ENCODE peak calls at places on chromosomes 12 and 14, in seven cellular contexts. One of them, this sample, is unnamed.

GRCh38 chr12:103851127-103851526 is 10.1 kb upstream of the NT5DC3 start:
- DNase-seq in sigmoid colon: no peak
- DNase-seq in neural progenitor cell: no peak
- DNase-seq in heart left ventricle: no peak
- DNase-seq in WTC11: no peak
- DNase-seq in K562: no peak
- DNase-seq in suprapubic skin: no peak
- DNase-seq in this sample: no peak

GRCh38 chr14:99393059-99393655 is 87.5 kb downstream of the SETD3 start:
- DNase-seq in neural progenitor cell: peak
- DNase-seq in K562: peak
- DNase-seq in sigmoid colon: no peak
- DNase-seq in WTC11: peak
- DNase-seq in heart left ventricle: no peak
- DNase-seq in suprapubic skin: no peak
- DNase-seq in this sample: no peak

GRCh38 chr12:3559601-3560294 is 68.7 kb downstream of the PRMT8 start:
- DNase-seq in K562: no peak
- DNase-seq in suprapubic skin: peak
- DNase-seq in WTC11: no peak
- DNase-seq in neural progenitor cell: no peak
- DNase-seq in sigmoid colon: no peak
- DNase-seq in heart left ventricle: no peak
- DNase-seq in this sample: no peak

GRCh38 chr14:92609955-92610354 is 96.4 kb downstream of the RIN3 start:
- DNase-seq in heart left ventricle: no peak
- DNase-seq in suprapubic skin: no peak
- DNase-seq in K562: no peak
- DNase-seq in WTC11: no peak
- DNase-seq in sigmoid colon: no peak
- DNase-seq in neural progenitor cell: no peak
- DNase-seq in this sample: no peak

GRCh38 chr12:132289356-132290202 is 39.8 kb downstream of the GALNT9 start:
- DNase-seq in sigmoid colon: no peak
- DNase-seq in WTC11: peak
- DNase-seq in neural progenitor cell: peak
- DNase-seq in suprapubic skin: no peak
- DNase-seq in heart left ventricle: no peak
- DNase-seq in K562: no peak
- DNase-seq in this sample: peak

GRCh38 chr12:52148541-52149181 is 43.2 kb downstream of the KRT80 start:
- DNase-seq in neural progenitor cell: no peak
- DNase-seq in heart left ventricle: no peak
- DNase-seq in suprapubic skin: no peak
- DNase-seq in WTC11: no peak
- DNase-seq in sigmoid colon: peak
- DNase-seq in K562: peak
- DNase-seq in this sample: no peak

GRCh38 chr12:41333988-41334387 is 145.9 kb downstream of the PDZRN4 start:
- DNase-seq in suprapubic skin: no peak
- DNase-seq in heart left ventricle: no peak
- DNase-seq in sigmoid colon: no peak
- DNase-seq in neural progenitor cell: no peak
- DNase-seq in WTC11: no peak
- DNase-seq in K562: no peak
- DNase-seq in this sample: no peak

GRCh38 chr14:54609576-54609975 is 42.6 kb downstream of the SAMD4A start:
- DNase-seq in sigmoid colon: no peak
- DNase-seq in heart left ventricle: no peak
- DNase-seq in WTC11: no peak
- DNase-seq in K562: no peak
- DNase-seq in suprapubic skin: no peak
- DNase-seq in neural progenitor cell: no peak
- DNase-seq in this sample: no peak

GRCh38 chr12:106841471-106842302 is 67.2 kb downstream of the RIC8B start:
- DNase-seq in heart left ventricle: peak
- DNase-seq in WTC11: no peak
- DNase-seq in K562: peak
- DNase-seq in neural progenitor cell: peak
- DNase-seq in suprapubic skin: no peak
- DNase-seq in sigmoid colon: no peak
- DNase-seq in this sample: no peak

GRCh38 chr12:18837025-18837424 is 99.1 kb downstream of the CAPZA3 start:
- DNase-seq in heart left ventricle: no peak
- DNase-seq in K562: no peak
- DNase-seq in neural progenitor cell: no peak
- DNase-seq in WTC11: no peak
- DNase-seq in suprapubic skin: no peak
- DNase-seq in sigmoid colon: peak
- DNase-seq in this sample: no peak

GRCh38 chr12:112386726-112387125 is 4.5 kb upstream of the HECTD4 start:
- DNase-seq in WTC11: no peak
- DNase-seq in heart left ventricle: no peak
- DNase-seq in suprapubic skin: no peak
- DNase-seq in K562: peak
- DNase-seq in neural progenitor cell: no peak
- DNase-seq in sigmoid colon: no peak
- DNase-seq in this sample: no peak

GRCh38 chr14:68062651-68063050 is 243.1 kb downstream of the RAD51B start:
- DNase-seq in suprapubic skin: no peak
- DNase-seq in heart left ventricle: no peak
- DNase-seq in neural progenitor cell: no peak
- DNase-seq in WTC11: no peak
- DNase-seq in sigmoid colon: no peak
- DNase-seq in K562: no peak
- DNase-seq in this sample: no peak

GRCh38 chr12:107014050-107014449 is 27.1 kb upstream of the MTERF2 start:
- DNase-seq in sigmoid colon: no peak
- DNase-seq in K562: peak
- DNase-seq in suprapubic skin: no peak
- DNase-seq in WTC11: no peak
- DNase-seq in heart left ventricle: no peak
- DNase-seq in neural progenitor cell: no peak
- DNase-seq in this sample: no peak

GRCh38 chr12:88237954-88238353 is 95.8 kb downstream of the TMTC3 start:
- DNase-seq in heart left ventricle: no peak
- DNase-seq in WTC11: no peak
- DNase-seq in neural progenitor cell: no peak
- DNase-seq in K562: no peak
- DNase-seq in sigmoid colon: no peak
- DNase-seq in suprapubic skin: no peak
- DNase-seq in this sample: no peak

GRCh38 chr14:91870001-91870400 is 2.7 kb upstream of the TC2N start:
- DNase-seq in sigmoid colon: no peak
- DNase-seq in K562: no peak
- DNase-seq in heart left ventricle: no peak
- DNase-seq in WTC11: no peak
- DNase-seq in suprapubic skin: no peak
- DNase-seq in neural progenitor cell: no peak
- DNase-seq in this sample: no peak

GRCh38 chr12:40152783-40153383 is 47.0 kb upstream of the SLC2A13 start:
- DNase-seq in sigmoid colon: peak
- DNase-seq in heart left ventricle: peak
- DNase-seq in WTC11: peak
- DNase-seq in K562: no peak
- DNase-seq in neural progenitor cell: peak
- DNase-seq in suprapubic skin: no peak
- DNase-seq in this sample: no peak

GRCh38 chr14:91509083-91509877 is 830 bp downstream of the PPP4R3A start:
- DNase-seq in neural progenitor cell: peak
- DNase-seq in suprapubic skin: no peak
- DNase-seq in K562: peak
- DNase-seq in WTC11: peak
- DNase-seq in heart left ventricle: peak
- DNase-seq in sigmoid colon: peak
- DNase-seq in this sample: no peak

GRCh38 chr12:79983492-79983891 is 48.6 kb upstream of the PPP1R12A start:
- DNase-seq in sigmoid colon: no peak
- DNase-seq in WTC11: no peak
- DNase-seq in suprapubic skin: no peak
- DNase-seq in heart left ventricle: no peak
- DNase-seq in neural progenitor cell: no peak
- DNase-seq in K562: no peak
- DNase-seq in this sample: no peak

GRCh38 chr12:7512528-7512927 is 9.0 kb upstream of the CD163 start:
- DNase-seq in sigmoid colon: peak
- DNase-seq in K562: no peak
- DNase-seq in WTC11: no peak
- DNase-seq in neural progenitor cell: no peak
- DNase-seq in suprapubic skin: no peak
- DNase-seq in heart left ventricle: no peak
- DNase-seq in this sample: no peak

GRCh38 chr14:88189840-88190191 is 133.3 kb downstream of the KCNK10 start:
- DNase-seq in heart left ventricle: no peak
- DNase-seq in neural progenitor cell: no peak
- DNase-seq in suprapubic skin: no peak
- DNase-seq in WTC11: no peak
- DNase-seq in K562: no peak
- DNase-seq in sigmoid colon: no peak
- DNase-seq in this sample: no peak

GRCh38 chr14:93906341-93907329 is 20.5 kb upstream of the FAM181A start:
- DNase-seq in neural progenitor cell: peak
- DNase-seq in sigmoid colon: no peak
- DNase-seq in WTC11: peak
- DNase-seq in heart left ventricle: no peak
- DNase-seq in K562: peak
- DNase-seq in suprapubic skin: no peak
- DNase-seq in this sample: no peak

GRCh38 chr14:80310950-80311349 is 99.6 kb upstream of the DIO2 start:
- DNase-seq in WTC11: no peak
- DNase-seq in sigmoid colon: no peak
- DNase-seq in K562: no peak
- DNase-seq in suprapubic skin: no peak
- DNase-seq in heart left ventricle: no peak
- DNase-seq in neural progenitor cell: no peak
- DNase-seq in this sample: no peak

GRCh38 chr12:120366884-120367251 is 2.1 kb downstream of the MSI1 start:
- DNase-seq in WTC11: no peak
- DNase-seq in suprapubic skin: no peak
- DNase-seq in heart left ventricle: no peak
- DNase-seq in K562: no peak
- DNase-seq in neural progenitor cell: peak
- DNase-seq in sigmoid colon: no peak
- DNase-seq in this sample: no peak

GRCh38 chr12:120366341-120366705 is 2.6 kb downstream of the MSI1 start:
- DNase-seq in K562: no peak
- DNase-seq in sigmoid colon: no peak
- DNase-seq in suprapubic skin: no peak
- DNase-seq in heart left ventricle: no peak
- DNase-seq in WTC11: no peak
- DNase-seq in neural progenitor cell: no peak
- DNase-seq in this sample: no peak

GRCh38 chr12:120368789-120369475 is at the start of gene MSI1:
- DNase-seq in sigmoid colon: no peak
- DNase-seq in K562: peak
- DNase-seq in WTC11: peak
- DNase-seq in neural progenitor cell: peak
- DNase-seq in heart left ventricle: no peak
- DNase-seq in suprapubic skin: no peak
- DNase-seq in this sample: no peak

GRCh38 chr12:120367924-120368788 is 808 bp downstream of the MSI1 start:
- DNase-seq in heart left ventricle: no peak
- DNase-seq in WTC11: peak
- DNase-seq in suprapubic skin: no peak
- DNase-seq in K562: peak
- DNase-seq in neural progenitor cell: peak
- DNase-seq in sigmoid colon: no peak
- DNase-seq in this sample: no peak

GRCh38 chr12:120367252-120367923 is 1.6 kb downstream of the MSI1 start:
- DNase-seq in sigmoid colon: no peak
- DNase-seq in neural progenitor cell: peak
- DNase-seq in WTC11: peak
- DNase-seq in suprapubic skin: no peak
- DNase-seq in K562: peak
- DNase-seq in heart left ventricle: no peak
- DNase-seq in this sample: no peak
- TF ChIP-seq CTCF in sigmoid colon: no peak
- TF ChIP-seq CTCF in neural progenitor cell: peak
- TF ChIP-seq CTCF in WTC11: peak
- TF ChIP-seq CTCF in suprapubic skin: no peak
- TF ChIP-seq CTCF in K562: peak
- TF ChIP-seq CTCF in heart left ventricle: peak
- TF ChIP-seq CTCF in this sample: peak

GRCh38 chr14:45610303-45610702 is 357.3 kb upstream of the MIS18BP1 start:
- DNase-seq in WTC11: no peak
- DNase-seq in heart left ventricle: no peak
- DNase-seq in sigmoid colon: no peak
- DNase-seq in K562: no peak
- DNase-seq in suprapubic skin: no peak
- DNase-seq in neural progenitor cell: peak
- DNase-seq in this sample: no peak
- TF ChIP-seq CTCF in WTC11: no peak
- TF ChIP-seq CTCF in heart left ventricle: no peak
- TF ChIP-seq CTCF in sigmoid colon: no peak
- TF ChIP-seq CTCF in K562: no peak
- TF ChIP-seq CTCF in suprapubic skin: peak
- TF ChIP-seq CTCF in neural progenitor cell: peak
- TF ChIP-seq CTCF in this sample: peak

DNA sequence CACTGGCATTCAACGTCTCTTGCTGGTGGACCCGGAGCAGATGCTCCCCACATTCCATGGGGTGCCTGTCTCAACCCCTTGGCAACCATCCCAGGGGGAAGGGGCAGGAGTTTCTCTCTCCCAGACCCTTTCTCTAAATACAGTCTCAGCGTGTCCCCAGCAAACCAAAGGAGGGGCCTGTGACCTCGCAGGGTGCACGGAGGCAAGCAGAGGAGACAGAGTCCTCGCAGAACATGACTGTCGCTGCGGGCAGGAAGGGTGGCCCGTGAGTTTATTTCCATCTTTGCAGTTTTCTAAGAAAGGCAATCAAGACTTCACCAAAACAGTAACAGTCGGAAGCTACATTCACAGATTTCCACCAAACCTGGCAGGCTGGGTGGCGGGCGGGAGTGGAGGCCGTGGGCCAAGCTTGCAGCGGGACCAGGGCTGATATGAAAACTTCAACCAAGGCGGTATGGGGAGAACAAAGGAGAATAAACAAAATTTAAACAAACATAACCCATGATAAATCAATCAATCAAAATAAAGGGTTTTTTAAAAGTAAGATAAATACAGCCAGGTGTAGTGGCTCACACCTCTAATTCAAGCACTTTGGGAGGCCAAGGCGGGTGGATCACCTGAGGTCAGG is 18.6 kb downstream of the BRF1 start:
- DNase-seq in neural progenitor cell: no peak
- DNase-seq in K562: no peak
- DNase-seq in WTC11: no peak
- DNase-seq in suprapubic skin: no peak
- DNase-seq in heart left ventricle: no peak
- DNase-seq in sigmoid colon: no peak
- DNase-seq in this sample: no peak
- TF ChIP-seq CTCF in neural progenitor cell: no peak
- TF ChIP-seq CTCF in K562: no peak
- TF ChIP-seq CTCF in WTC11: no peak
- TF ChIP-seq CTCF in suprapubic skin: no peak
- TF ChIP-seq CTCF in heart left ventricle: no peak
- TF ChIP-seq CTCF in sigmoid colon: no peak
- TF ChIP-seq CTCF in this sample: peak

DNA sequence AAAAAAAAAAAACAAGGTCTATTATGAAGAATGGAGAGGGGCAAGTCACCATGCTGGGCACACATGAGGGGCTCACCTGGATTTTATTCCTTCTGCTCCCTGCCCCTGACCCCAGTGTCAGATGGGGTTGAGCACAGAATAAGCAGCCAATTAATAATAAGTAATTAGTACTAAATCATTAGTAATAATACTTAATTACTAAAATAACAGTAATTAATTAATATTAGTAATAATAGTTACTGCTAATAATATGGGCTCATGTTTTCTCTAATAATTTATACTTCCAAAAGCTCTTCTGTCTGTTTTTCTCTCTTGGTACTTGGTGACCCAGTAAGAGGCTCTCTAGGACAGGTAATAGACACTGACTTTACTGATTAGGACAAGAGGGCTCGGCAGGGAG is 360.9 kb downstream of the VRK1 start:
- DNase-seq in sigmoid colon: no peak
- DNase-seq in suprapubic skin: no peak
- DNase-seq in neural progenitor cell: no peak
- DNase-seq in heart left ventricle: no peak
- DNase-seq in WTC11: no peak
- DNase-seq in K562: no peak
- DNase-seq in this sample: no peak
- TF ChIP-seq CTCF in sigmoid colon: no peak
- TF ChIP-seq CTCF in suprapubic skin: no peak
- TF ChIP-seq CTCF in neural progenitor cell: no peak
- TF ChIP-seq CTCF in heart left ventricle: no peak
- TF ChIP-seq CTCF in WTC11: no peak
- TF ChIP-seq CTCF in K562: no peak
- TF ChIP-seq CTCF in this sample: no peak